ENCODE peak calls at places on chromosomes 3 and 15, in six cellular contexts. J is coronary artery, Q is heart left ventricle, O is NCI-H1048, Y is T-helper 9 cell, C is EH. F is an unnamed sample.

GRCh38 chr15:85047271-85047948 is 65.8 kb downstream of the PDE8A start:
- DNase-seq in J (no peak), O (no peak), C (peak), Q (peak), Y (no peak), F (no peak)

GRCh38 chr3:62193586-62194345 is 179.6 kb downstream of the FEZF2 start:
- DNase-seq in Q (no peak), C (no peak), Y (no peak), O (no peak), J (no peak), F (no peak)

GRCh38 chr3:195080125-195080524 is 190.8 kb downstream of the XXYLT1 start:
- DNase-seq in O (no peak), Y (no peak), C (no peak), Q (no peak), J (no peak), F (no peak)

GRCh38 chr15:73753250-73754130 is at the start of gene INSYN1:
- DNase-seq in O (no peak), Q (peak), J (no peak), C (peak), Y (no peak), F (no peak)

GRCh38 chr3:99846472-99846871 is 28.8 kb downstream of the CMSS1 start:
- DNase-seq in J (no peak), Q (no peak), Y (no peak), O (no peak), C (peak), F (no peak)

GRCh38 chr15:69824075-69824876 is 273.4 kb downstream of the TLE3 start:
- DNase-seq in O (no peak), Q (no peak), Y (no peak), J (no peak), C (no peak), F (no peak)

GRCh38 chr15:78810003-78810376 is 1.3 kb downstream of the ADAMTS7 start:
- DNase-seq in C (no peak), O (no peak), Q (no peak), Y (no peak), J (no peak), F (no peak)

GRCh38 chr15:87704276-87704675 is 552.3 kb downstream of the NTRK3 start:
- DNase-seq in Q (no peak), O (no peak), J (no peak), C (no peak), Y (no peak), F (no peak)

F was measured in CD4-positive, alpha-beta T cell.